ENCODE peak calls at places on chromosomes 2 and 18, in six cellular contexts. J is Panc1, V is fibroblast of lung, X is AG04450, E is mesendoderm, N is endodermal cell. K is an unnamed sample.

GRCh38 chr2:174117951-174118930 is 130.1 kb downstream of the OLA1 start:
- DNase-seq in J (no peak), V (peak; percentile 86), X (peak; percentile 43), E (peak; percentile 63), N (no peak), K (peak; percentile 71)

GRCh38 chr2:205683991-205684390 is 1.7 kb downstream of the NRP2 start:
- DNase-seq in J (no peak), V (no peak), X (no peak), E (no peak), N (peak; percentile 47), K (no peak)

GRCh38 chr2:98126061-98126460 is 39.1 kb downstream of the VWA3B start:
- DNase-seq in J (no peak), V (no peak), X (no peak), E (no peak), N (no peak), K (no peak)

GRCh38 chr2:65576861-65577601 is 144.6 kb upstream of the SPRED2 start:
- DNase-seq in J (peak; percentile 84), V (peak; percentile 96), X (peak; percentile 83), E (peak; percentile 92), N (peak; percentile 64), K (peak; percentile 97)

GRCh38 chr2:8679567-8679826 is 2.4 kb upstream of the ID2 start:
- DNase-seq in J (no peak), V (no peak), X (no peak), E (no peak), N (peak; percentile 50), K (no peak)

GRCh38 chr18:48656176-48656575 is 117.3 kb downstream of the CTIF start:
- DNase-seq in J (no peak), V (no peak), X (no peak), E (no peak), N (no peak), K (no peak)

GRCh38 chr2:153871231-153872221 is at the start of gene GALNT13:
- DNase-seq in J (no peak), V (peak; percentile 55), X (no peak), E (peak; percentile 99), N (peak; percentile 96), K (peak; percentile 1)

GRCh38 chr2:36516136-36516870 is 81.7 kb downstream of the FEZ2 start:
- DNase-seq in J (no peak), V (peak; percentile 62), X (no peak), E (no peak), N (no peak), K (no peak)

GRCh38 chr2:240933048-240933965 is 27.2 kb downstream of the CROCC2 start:
- DNase-seq in J (no peak), V (no peak), X (no peak), E (no peak), N (peak; percentile 42), K (no peak)

GRCh38 chr2:217356795-217357194 is 496.9 kb upstream of the TNP1 start:
- DNase-seq in J (no peak), V (peak; percentile 45), X (no peak), E (no peak), N (no peak), K (no peak)

GRCh38 chr2:236541008-236541562 is 28.5 kb upstream of the ACKR3 start:
- DNase-seq in J (no peak), V (peak; percentile 85), X (no peak), E (no peak), N (no peak), K (no peak)

GRCh38 chr2:37119182-37119581 is 34.9 kb downstream of the GPATCH11 start:
- DNase-seq in J (no peak), V (no peak), X (no peak), E (no peak), N (no peak), K (no peak)

GRCh38 chr18:48340502-48340901 is 68.7 kb downstream of the ZBTB7C start:
- DNase-seq in J (no peak), V (no peak), X (no peak), E (no peak), N (no peak), K (no peak)

GRCh38 chr2:101048756-101049155 is 46.7 kb downstream of the RPL31 start:
- DNase-seq in J (no peak), V (no peak), X (no peak), E (no peak), N (no peak), K (no peak)

GRCh38 chr18:3552305-3552704 is 102.3 kb downstream of the TGIF1 start:
- DNase-seq in J (no peak), V (no peak), X (no peak), E (peak; percentile 24), N (peak; percentile 55), K (no peak)

GRCh38 chr2:62303818-62304217 is 107.9 kb downstream of the B3GNT2 start:
- DNase-seq in J (no peak), V (no peak), X (no peak), E (no peak), N (no peak), K (no peak)

GRCh38 chr2:73877071-73877802 is 15.6 kb upstream of the ACTG2 start:
- DNase-seq in J (no peak), V (no peak), X (no peak), E (no peak), N (no peak), K (peak; percentile 77)

GRCh38 chr2:162261032-162261945 is 18.0 kb upstream of the FAP start:
- DNase-seq in J (no peak), V (peak; percentile 71), X (no peak), E (no peak), N (no peak), K (peak; percentile 89)

GRCh38 chr2:233435436-233436190 is 81.3 kb downstream of the DGKD start:
- DNase-seq in J (no peak), V (no peak), X (no peak), E (no peak), N (peak; percentile 26), K (no peak)

GRCh38 chr2:233544079-233544690 is 22.4 kb downstream of the USP40 start:
- DNase-seq in J (no peak), V (peak; percentile 38), X (no peak), E (peak; percentile 7), N (no peak), K (no peak)

DNA sequence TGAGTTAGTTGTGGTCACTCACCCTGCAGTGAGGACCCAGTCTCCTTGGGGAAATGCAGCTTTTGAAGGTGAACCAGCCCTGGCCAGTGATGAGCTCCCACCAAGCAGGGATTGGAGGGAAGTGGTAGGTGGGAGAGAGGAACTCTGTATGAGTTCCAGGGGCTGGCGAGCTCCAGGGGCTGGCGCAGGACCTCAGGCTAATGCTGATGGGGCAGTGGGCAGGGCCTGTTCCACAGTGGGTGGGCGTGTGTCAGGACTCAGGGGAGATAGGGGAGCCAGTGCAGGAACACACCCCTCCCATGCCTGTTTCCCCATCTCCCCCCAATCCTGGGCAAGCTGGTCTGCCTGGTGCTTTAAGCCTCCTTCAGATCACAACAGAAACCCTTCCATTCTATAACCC is 208.4 kb downstream of the DYSF start:
- DNase-seq in J (no peak), V (no peak), X (no peak), E (no peak), N (peak; percentile 27), K (no peak)
- H3K27me3 ChIP-seq in J (no peaks in the 10 kb centered on the region), V (no peaks in the 10 kb centered on the region), X (no peaks in the 10 kb centered on the region), E (no peaks in the 10 kb centered on the region), N (no peaks in the 10 kb centered on the region), K (no peaks in the 10 kb centered on the region)

DNA sequence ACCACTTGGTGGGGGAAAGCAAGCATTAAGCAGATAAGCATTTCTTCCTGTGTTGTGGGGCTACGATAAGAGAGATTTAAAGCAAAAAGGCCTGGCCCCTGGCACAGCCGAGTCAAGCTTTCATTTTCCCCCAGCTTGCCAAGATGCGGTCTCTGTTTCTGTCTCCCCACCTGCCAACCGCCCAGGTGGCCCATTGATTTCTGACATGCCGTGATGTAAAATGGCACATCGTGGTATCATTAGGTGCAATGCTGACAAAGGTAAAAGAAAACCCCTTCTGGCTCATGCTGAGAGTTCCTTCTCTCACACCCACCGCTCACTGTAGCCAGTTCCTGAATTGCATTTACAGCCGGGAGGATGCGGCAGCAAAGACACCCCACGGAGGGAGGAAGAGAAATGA is 62.8 kb downstream of the BOD1L2 start:
- DNase-seq in J (no peak), V (no peak), X (no peak), E (peak; percentile 67), N (no peak), K (no peak)
- H3K4me3 ChIP-seq in J (no peak overlapping the region), V (no peak overlapping the region), X (no peak overlapping the region), E (no peak overlapping the region), N (peak overlapping the region; percentile 63), K (no peak overlapping the region)

GRCh38 chr18:78932281-78932680 is 47.3 kb upstream of the SALL3 start:
- DNase-seq in J (no peak), V (no peak), X (no peak), E (no peak), N (no peak), K (no peak)
- H3K27me3 ChIP-seq in J (peaks cover 20% of the 10 kb centered on the region), V (no peaks in the 10 kb centered on the region), X (no peaks in the 10 kb centered on the region), E (no peaks in the 10 kb centered on the region), N (no peaks in the 10 kb centered on the region), K (no peaks in the 10 kb centered on the region)

DNA sequence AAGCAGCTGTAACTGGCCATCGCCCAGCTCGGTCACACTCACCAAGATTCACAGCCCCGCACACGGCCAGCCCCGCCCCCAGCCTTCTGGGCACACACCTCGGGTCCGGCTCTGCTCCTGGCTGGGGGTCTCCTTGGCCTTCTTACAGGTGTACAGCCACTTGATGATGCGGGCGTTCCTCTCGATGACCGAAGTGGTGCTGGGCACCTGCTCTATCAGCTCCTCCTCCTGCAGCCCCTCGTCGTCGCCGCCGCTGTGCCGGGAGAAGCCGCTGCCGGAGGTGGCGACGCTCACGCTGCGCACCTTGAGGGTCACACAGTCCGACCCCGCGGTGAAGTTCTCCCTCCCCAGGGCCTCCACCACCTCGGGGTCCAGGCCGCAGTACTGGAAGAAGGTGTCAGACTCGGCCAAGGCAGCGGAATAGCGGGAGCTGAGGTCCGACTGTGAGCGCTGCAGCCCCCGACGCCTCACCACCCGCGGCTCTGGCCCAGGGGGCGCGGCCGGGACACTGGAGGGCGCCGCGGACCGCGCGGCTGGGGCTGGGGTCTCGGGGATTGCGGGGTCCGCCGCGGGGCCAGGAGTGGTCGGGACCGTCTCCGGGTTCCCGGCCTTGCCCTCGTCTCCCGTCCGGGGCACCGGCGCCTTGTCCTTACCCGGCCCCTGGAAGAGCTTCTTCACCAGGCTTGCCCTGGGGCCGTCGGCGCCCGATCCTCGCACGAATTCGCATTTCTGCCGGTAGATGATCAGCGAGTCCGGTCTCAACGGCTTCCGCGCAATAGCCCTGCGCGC is 769 bp downstream of the FAM110C start:
- DNase-seq in J (no peak), V (no peak), X (no peak), E (peak; percentile 30), N (peak; percentile 75), K (no peak)
- H3K4me3 ChIP-seq in J (peak overlapping the region; percentile 19), V (no peak overlapping the region), X (no peak overlapping the region), E (peak overlapping the region; percentile 56), N (peak overlapping the region; percentile 65), K (peak overlapping the region; percentile 75)